ENCODE peak calls at places on chromosomes 5 and 9, in four cellular contexts. One of them, this sample, is unnamed.

GRCh38 chr5:113381791-113382190 is 53.0 kb downstream of the TSSK1B start:
- DNase-seq in HepG2: no peak
- DNase-seq in H1: no peak
- DNase-seq in K562: no peak
- DNase-seq in this sample: no peak

GRCh38 chr9:78298046-78298511 is 1.2 kb downstream of the PSAT1 start:
- DNase-seq in HepG2: peak; percentile 28
- DNase-seq in H1: peak; percentile 45
- DNase-seq in K562: peak; percentile 56
- DNase-seq in this sample: no peak

GRCh38 chr9:133750927-133751649 is 12.9 kb upstream of the SARDH start:
- DNase-seq in HepG2: no peak
- DNase-seq in H1: peak; percentile 33
- DNase-seq in K562: no peak
- DNase-seq in this sample: no peak

GRCh38 chr9:101375546-101375945 is 9.3 kb downstream of the BAAT start:
- DNase-seq in HepG2: no peak
- DNase-seq in H1: peak; percentile 49
- DNase-seq in K562: no peak
- DNase-seq in this sample: no peak

GRCh38 chr9:21580636-21581353 is 98.7 kb upstream of the IFNE start:
- DNase-seq in HepG2: no peak
- DNase-seq in H1: no peak
- DNase-seq in K562: no peak
- DNase-seq in this sample: no peak

GRCh38 chr5:142779163-142779562 is 9.0 kb downstream of the ARHGAP26 start:
- DNase-seq in HepG2: no peak
- DNase-seq in H1: no peak
- DNase-seq in K562: no peak
- DNase-seq in this sample: no peak

GRCh38 chr5:140106805-140107311 is 7.1 kb upstream of the PURA start:
- DNase-seq in HepG2: no peak
- DNase-seq in H1: no peak
- DNase-seq in K562: no peak
- DNase-seq in this sample: no peak

GRCh38 chr5:58043607-58043945 is 416.3 kb downstream of the PLK2 start:
- DNase-seq in HepG2: no peak
- DNase-seq in H1: no peak
- DNase-seq in K562: no peak
- DNase-seq in this sample: no peak

GRCh38 chr9:12697719-12698118 is 4.5 kb downstream of the TYRP1 start:
- DNase-seq in HepG2: no peak
- DNase-seq in H1: no peak
- DNase-seq in K562: no peak
- DNase-seq in this sample: no peak

GRCh38 chr5:55897905-55898304 is 46.7 kb downstream of the IL31RA start:
- DNase-seq in HepG2: peak; percentile 13
- DNase-seq in H1: no peak
- DNase-seq in K562: no peak
- DNase-seq in this sample: no peak

GRCh38 chr5:122408592-122409219 is 96.7 kb downstream of the SNCAIP start:
- DNase-seq in HepG2: no peak
- DNase-seq in H1: no peak
- DNase-seq in K562: no peak
- DNase-seq in this sample: no peak

GRCh38 chr9:134533850-134534585 is 107.6 kb upstream of the COL5A1 start:
- DNase-seq in HepG2: no peak
- DNase-seq in H1: no peak
- DNase-seq in K562: no peak
- DNase-seq in this sample: no peak

GRCh38 chr5:1346627-1347440 is 1.9 kb upstream of the CLPTM1L start:
- DNase-seq in HepG2: no peak
- DNase-seq in H1: no peak
- DNase-seq in K562: no peak
- DNase-seq in this sample: no peak

GRCh38 chr9:104009853-104010252 is 84.3 kb upstream of the SMC2 start:
- DNase-seq in HepG2: no peak
- DNase-seq in H1: no peak
- DNase-seq in K562: no peak
- DNase-seq in this sample: no peak

GRCh38 chr5:145936401-145937131 is at the start of gene SH3RF2:
- DNase-seq in HepG2: peak; percentile 67
- DNase-seq in H1: peak; percentile 95
- DNase-seq in K562: peak; percentile 11
- DNase-seq in this sample: no peak

GRCh38 chr5:140166911-140167310 is 8.1 kb upstream of the CYSTM1 start:
- DNase-seq in HepG2: no peak
- DNase-seq in H1: no peak
- DNase-seq in K562: no peak
- DNase-seq in this sample: no peak

GRCh38 chr5:123116063-123116462 is 27.0 kb downstream of the PRDM6 start:
- DNase-seq in HepG2: no peak
- DNase-seq in H1: no peak
- DNase-seq in K562: no peak
- DNase-seq in this sample: no peak

GRCh38 chr5:109688647-109688998 is 1.1 kb upstream of the MAN2A1 start:
- DNase-seq in HepG2: peak; percentile 74
- DNase-seq in H1: peak; percentile 55
- DNase-seq in K562: peak; percentile 25
- DNase-seq in this sample: peak; percentile 35

GRCh38 chr5:81842795-81843377 is 92.0 kb upstream of the SSBP2 start:
- DNase-seq in HepG2: no peak
- DNase-seq in H1: no peak
- DNase-seq in K562: no peak
- DNase-seq in this sample: no peak

GRCh38 chr5:82793808-82794419 is 283.3 kb downstream of the TMEM167A start:
- DNase-seq in HepG2: peak; percentile 21
- DNase-seq in H1: peak; percentile 84
- DNase-seq in K562: peak; percentile 52
- DNase-seq in this sample: no peak

GRCh38 chr9:111961011-111961410 is 64.4 kb downstream of the UGCG start:
- DNase-seq in HepG2: no peak
- DNase-seq in H1: no peak
- DNase-seq in K562: no peak
- DNase-seq in this sample: no peak

GRCh38 chr5:163408311-163408923 is 29.0 kb upstream of the CCNG1 start:
- DNase-seq in HepG2: peak; percentile 20
- DNase-seq in H1: peak; percentile 75
- DNase-seq in K562: peak; percentile 65
- DNase-seq in this sample: peak; percentile 25

GRCh38 chr9:34463098-34463900 is 4.7 kb downstream of the DNAI1 start:
- DNase-seq in HepG2: no peak
- DNase-seq in H1: no peak
- DNase-seq in K562: no peak
- DNase-seq in this sample: no peak

GRCh38 chr9:135070198-135070951 is 17.1 kb upstream of the OLFM1 start:
- DNase-seq in HepG2: no peak
- DNase-seq in H1: no peak
- DNase-seq in K562: no peak
- DNase-seq in this sample: no peak

GRCh38 chr5:155025890-155026289 is 12.3 kb downstream of the KIF4B start:
- DNase-seq in HepG2: no peak
- DNase-seq in H1: no peak
- DNase-seq in K562: no peak
- DNase-seq in this sample: no peak

GRCh38 chr9:71795097-71795807 is 26.9 kb upstream of the CEMIP2 start:
- DNase-seq in HepG2: no peak
- DNase-seq in H1: no peak
- DNase-seq in K562: no peak
- DNase-seq in this sample: peak; percentile 91

GRCh38 chr5:153081385-153081784 is 409.1 kb upstream of the GRIA1 start:
- DNase-seq in HepG2: no peak
- DNase-seq in H1: no peak
- DNase-seq in K562: no peak
- DNase-seq in this sample: no peak

GRCh38 chr5:149497357-149497756 is 53.9 kb downstream of the CSNK1A1 start:
- DNase-seq in HepG2: no peak
- DNase-seq in H1: no peak
- DNase-seq in K562: no peak
- DNase-seq in this sample: no peak

GRCh38 chr9:78133751-78134150 is 102.1 kb upstream of the CEP78 start:
- DNase-seq in HepG2: no peak
- DNase-seq in H1: no peak
- DNase-seq in K562: no peak
- DNase-seq in this sample: no peak

GRCh38 chr9:5978523-5978922 is 36.9 kb downstream of the RANBP6 start:
- DNase-seq in HepG2: no peak
- DNase-seq in H1: no peak
- DNase-seq in K562: no peak
- DNase-seq in this sample: no peak

GRCh38 chr5:128613111-128613510 is 75.1 kb upstream of the FBN2 start:
- DNase-seq in HepG2: no peak
- DNase-seq in H1: no peak
- DNase-seq in K562: no peak
- DNase-seq in this sample: no peak

GRCh38 chr9:401223-401622 is 186.6 kb downstream of the DOCK8 start:
- DNase-seq in HepG2: no peak
- DNase-seq in H1: peak; percentile 24
- DNase-seq in K562: no peak
- DNase-seq in this sample: no peak

GRCh38 chr9:407255-407654 is 192.6 kb downstream of the DOCK8 start:
- DNase-seq in HepG2: no peak
- DNase-seq in H1: no peak
- DNase-seq in K562: no peak
- DNase-seq in this sample: no peak

GRCh38 chr9:404229-404628 is 189.6 kb downstream of the DOCK8 start:
- DNase-seq in HepG2: no peak
- DNase-seq in H1: no peak
- DNase-seq in K562: no peak
- DNase-seq in this sample: no peak
- TF ChIP-seq POLR2A in HepG2: no peak
- TF ChIP-seq POLR2A in H1: no peak
- TF ChIP-seq POLR2A in K562: no peak
- TF ChIP-seq POLR2A in this sample: no peak

DNA sequence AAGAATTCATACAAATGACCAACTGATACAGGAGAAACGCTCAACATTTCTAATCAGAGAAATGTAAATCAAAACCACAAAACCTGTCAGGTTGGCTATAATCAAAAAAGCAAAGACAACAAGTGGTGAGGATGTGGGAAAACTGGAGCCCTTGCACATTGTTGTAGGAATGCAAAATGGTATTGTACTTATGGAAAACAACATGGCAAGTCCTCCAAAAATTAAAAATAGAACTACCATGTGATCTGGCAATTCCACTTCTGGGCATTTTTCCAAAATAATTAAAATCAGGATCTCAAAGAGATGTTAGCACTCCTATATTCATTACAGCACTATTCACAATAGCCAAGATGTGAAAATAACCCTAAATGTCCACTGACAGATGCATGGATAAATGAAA is 76.1 kb downstream of the FNIP1 start:
- DNase-seq in HepG2: no peak
- DNase-seq in H1: no peak
- DNase-seq in K562: no peak
- DNase-seq in this sample: no peak
- TF ChIP-seq KDM1A in HepG2: no peak
- TF ChIP-seq KDM1A in H1: no peak
- TF ChIP-seq KDM1A in K562: no peak
- TF ChIP-seq KDM1A in this sample: no peak

GRCh38 chr9:89218040-89218928 is 39.7 kb upstream of the SHC3 start:
- DNase-seq in HepG2: no peak
- DNase-seq in H1: no peak
- DNase-seq in K562: no peak
- DNase-seq in this sample: no peak

GRCh38 chr9:89219637-89220036 is 41.0 kb upstream of the SHC3 start:
- DNase-seq in HepG2: no peak
- DNase-seq in H1: no peak
- DNase-seq in K562: no peak
- DNase-seq in this sample: no peak

GRCh38 chr9:89213481-89213880 is 34.9 kb upstream of the SHC3 start:
- DNase-seq in HepG2: no peak
- DNase-seq in H1: no peak
- DNase-seq in K562: no peak
- DNase-seq in this sample: no peak

GRCh38 chr9:89215342-89215741 is 36.7 kb upstream of the SHC3 start:
- DNase-seq in HepG2: no peak
- DNase-seq in H1: peak; percentile 36
- DNase-seq in K562: no peak
- DNase-seq in this sample: no peak
- TF ChIP-seq JUND in HepG2: no peak
- TF ChIP-seq JUND in H1: no peak
- TF ChIP-seq JUND in K562: no peak
- TF ChIP-seq JUND in this sample: no peak

DNA sequence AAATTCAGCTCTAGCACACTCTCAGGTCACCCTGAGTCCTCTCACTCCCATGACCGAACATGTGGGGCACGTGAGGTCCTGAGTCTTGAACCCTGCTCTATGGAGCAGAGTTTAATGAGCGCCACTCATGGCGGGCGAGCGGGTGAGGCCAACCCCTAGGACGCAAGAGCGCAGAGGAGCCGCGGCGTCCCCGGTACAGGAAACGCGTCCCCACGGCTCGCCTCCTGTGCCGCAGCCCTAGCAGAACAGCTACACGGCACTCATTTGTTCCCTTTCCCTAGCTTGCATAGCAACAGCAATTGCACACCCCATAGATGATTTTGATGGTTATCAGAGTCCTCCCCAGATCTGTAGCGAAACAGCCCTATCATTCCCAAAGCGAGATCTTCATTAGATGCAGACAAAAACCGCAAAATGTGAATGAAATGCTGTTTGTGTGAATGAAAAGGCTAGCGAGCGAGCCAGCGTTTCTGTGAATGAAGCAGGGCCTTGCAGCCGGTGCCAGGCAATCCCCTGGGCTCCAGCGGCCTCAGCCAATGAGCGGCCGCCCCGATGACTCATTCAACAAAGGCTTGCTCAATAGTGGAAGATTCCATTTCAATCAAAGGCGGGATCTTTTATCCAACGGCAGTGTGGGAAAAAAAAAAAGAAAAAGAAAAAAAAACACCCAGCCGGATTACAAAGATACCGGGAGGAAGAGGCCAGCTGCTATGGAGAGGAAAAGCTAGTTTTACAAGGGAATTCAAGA is 1.5 kb upstream of the SHC3 start:
- DNase-seq in HepG2: peak; percentile 82
- DNase-seq in H1: peak; percentile 81
- DNase-seq in K562: peak; percentile 18
- DNase-seq in this sample: no peak
- TF ChIP-seq POLR2A in HepG2: peak; percentile 80
- TF ChIP-seq POLR2A in H1: peak; percentile 48
- TF ChIP-seq POLR2A in K562: no peak
- TF ChIP-seq POLR2A in this sample: no peak